ENCODE peak calls at places on chromosomes 5 and 9, in seven cellular contexts. N is dorsolateral prefrontal cortex; D is non-pigmented ciliary epithelial cell; I is activated CD8-positive, alpha-beta memory T cell treated with anti-CD3 and anti-CD28 coated beads for 48 hours; J is bronchial epithelial cell; E is thoracic aorta; G is fibroblast of lung. Y is an unnamed sample.

GRCh38 chr5:97046270-97046982 is 96.0 kb downstream of the LIX1 start:
- DNase-seq in D (no peak), J (peak), I (no peak), N (no peak), E (no peak), G (peak), Y (peak)

GRCh38 chr5:67094476-67095300 is 101.9 kb downstream of the CD180 start:
- DNase-seq in N (no peak), J (peak), E (no peak), G (peak), D (peak), I (no peak), Y (peak)

GRCh38 chr5:4563400-4563799 is 576.7 kb upstream of the ADAMTS16 start:
- DNase-seq in E (no peak), J (peak), G (no peak), I (no peak), D (no peak), N (no peak), Y (peak)

GRCh38 chr9:137691648-137692357 is 73.0 kb downstream of the EHMT1 start:
- DNase-seq in G (no peak), E (no peak), N (no peak), J (no peak), D (no peak), I (no peak), Y (no peak)

GRCh38 chr5:86320266-86320665 is 297.5 kb upstream of the COX7C start:
- DNase-seq in N (no peak), E (no peak), D (peak), I (no peak), G (no peak), J (no peak), Y (no peak)

GRCh38 chr5:102811962-102812361 is 56.9 kb downstream of the PAM start:
- DNase-seq in G (peak), D (no peak), E (no peak), I (no peak), N (no peak), J (peak), Y (peak)

GRCh38 chr9:105278751-105279150 is 34.3 kb downstream of the SLC44A1 start:
- DNase-seq in N (no peak), E (no peak), G (no peak), I (no peak), J (peak), D (no peak), Y (peak)

GRCh38 chr5:150575745-150576448 is 64.6 kb upstream of the SYNPO start:
- DNase-seq in D (no peak), N (no peak), J (no peak), G (no peak), E (no peak), I (no peak), Y (no peak)

GRCh38 chr9:128558431-128559310 is 6.3 kb downstream of the SPTAN1 start:
- DNase-seq in I (peak), E (peak), N (peak), D (peak), G (peak), J (peak), Y (peak)

GRCh38 chr9:124060844-124061605 is 49.5 kb downstream of the LHX2 start:
- DNase-seq in G (no peak), I (no peak), J (no peak), N (no peak), E (no peak), D (no peak), Y (no peak)

GRCh38 chr9:137078701-137079400 is 1.5 kb downstream of the UAP1L1 start:
- DNase-seq in N (no peak), E (no peak), J (no peak), I (no peak), G (no peak), D (no peak), Y (no peak)

GRCh38 chr5:16568875-16569580 is 47.8 kb downstream of the RETREG1 start:
- DNase-seq in G (peak), E (no peak), J (no peak), N (peak), D (no peak), I (no peak), Y (peak)

GRCh38 chr9:36136277-36136893 is at the start of gene GLIPR2:
- DNase-seq in N (peak), D (no peak), E (no peak), I (no peak), G (peak), J (peak), Y (peak)

GRCh38 chr5:125530833-125531610 is 784.6 kb upstream of the ZNF608 start:
- DNase-seq in E (no peak), D (no peak), J (no peak), G (peak), I (no peak), N (no peak), Y (no peak)

GRCh38 chr5:175867587-175868347 is 3.6 kb upstream of the CPLX2 start:
- DNase-seq in E (no peak), N (peak), G (no peak), J (no peak), D (no peak), I (no peak), Y (no peak)

GRCh38 chr9:134158242-134158641 is 6.1 kb downstream of the RNU6ATAC start:
- DNase-seq in J (no peak), E (no peak), D (no peak), G (no peak), N (no peak), I (no peak), Y (no peak)

GRCh38 chr5:17359451-17359965 is 138.5 kb upstream of the TAF11L2 start:
- DNase-seq in N (no peak), E (no peak), J (peak), I (no peak), D (no peak), G (peak), Y (peak)

GRCh38 chr9:135164036-135164435 is 76.6 kb downstream of the OLFM1 start:
- DNase-seq in E (no peak), G (no peak), I (no peak), D (no peak), J (no peak), N (no peak), Y (no peak)

GRCh38 chr9:99807276-99807852 is 14.3 kb upstream of the NR4A3 start:
- DNase-seq in J (peak), N (peak), G (peak), I (no peak), D (no peak), E (peak), Y (peak)

GRCh38 chr5:168881427-168882149 is 302.4 kb upstream of the PANK3 start:
- DNase-seq in D (no peak), J (no peak), G (no peak), N (no peak), E (no peak), I (no peak), Y (peak)

GRCh38 chr5:135138116-135138850 is 104.3 kb upstream of the PITX1 start:
- DNase-seq in D (no peak), I (no peak), G (no peak), N (no peak), J (peak), E (no peak), Y (peak)

GRCh38 chr5:10702911-10703491 is 58.0 kb downstream of the DAP start:
- DNase-seq in E (no peak), N (peak), D (no peak), I (no peak), G (peak), J (peak), Y (peak)

GRCh38 chr9:90062982-90063381 is 458.2 kb downstream of the GADD45G start:
- DNase-seq in E (no peak), I (no peak), N (no peak), D (no peak), J (no peak), G (no peak), Y (no peak)

GRCh38 chr5:20572560-20572959 is 584.6 kb upstream of the CDH18 start:
- DNase-seq in N (no peak), D (peak), G (peak), E (no peak), J (peak), I (no peak), Y (peak)

GRCh38 chr9:107548298-107549142 is 59.0 kb upstream of the KLF4 start:
- DNase-seq in J (peak), E (peak), I (no peak), N (no peak), D (peak), G (peak), Y (peak)

GRCh38 chr5:163727028-163727427 is 221.6 kb downstream of the MAT2B start:
- DNase-seq in D (no peak), G (no peak), I (no peak), E (no peak), N (no peak), J (no peak), Y (no peak)

GRCh38 chr5:86008704-86009103 is 609.0 kb upstream of the COX7C start:
- DNase-seq in G (no peak), E (no peak), J (no peak), N (no peak), I (no peak), D (no peak), Y (no peak)

GRCh38 chr9:108356806-108357205 is 499.0 kb downstream of the ACTL7B start:
- DNase-seq in E (no peak), J (no peak), D (no peak), I (no peak), G (no peak), N (no peak), Y (no peak)

Y was measured in epithelial cell of esophagus.